ENCODE peak calls at places on chromosomes 4 and X, in five cellular contexts. O, P, T, E and G are unnamed samples.

GRCh38 chrX:20521245-20521644 is 254.5 kb upstream of the RPS6KA3 start:
- DNase-seq in O (no peak), P (peak), T (peak), E (peak), G (no peak)

GRCh38 chr4:52019941-52020657 is at the start of gene LRRC66:
- DNase-seq in O (no peak), E (no peak), T (no peak), P (no peak), G (no peak)

GRCh38 chr4:72094054-72094780 is 62.4 kb downstream of the NPFFR2 start:
- DNase-seq in T (no peak), O (no peak), P (no peak), E (no peak), G (no peak)

GRCh38 chr4:3442959-3443749 is 1.4 kb downstream of the HGFAC start:
- DNase-seq in O (no peak), T (no peak), E (peak), P (peak), G (peak)

GRCh38 chr4:17562157-17562556 is 14.8 kb upstream of the LAP3 start:
- DNase-seq in P (no peak), O (no peak), E (no peak), T (no peak), G (no peak)

GRCh38 chrX:152138388-152138784 is at the start of gene MAGEA10:
- DNase-seq in T (no peak), E (no peak), P (peak), O (no peak), G (no peak)

GRCh38 chr4:7655549-7656243 is 221.0 kb upstream of the PSAPL1 start:
- DNase-seq in E (peak), T (no peak), O (no peak), P (no peak), G (peak)

GRCh38 chrX:38754102-38754790 is 47.0 kb upstream of the MID1IP1 start:
- DNase-seq in T (peak), O (no peak), E (peak), P (peak), G (peak)

GRCh38 chr4:68375667-68376559 is 26.0 kb upstream of the YTHDC1 start:
- DNase-seq in T (peak), P (peak), O (no peak), E (peak), G (peak)

GRCh38 chr4:112633477-112634235 is 3.1 kb downstream of the ZGRF1 start:
- DNase-seq in P (peak), E (peak), T (peak), O (no peak), G (no peak)

GRCh38 chrX:101749436-101749835 is 89.8 kb upstream of the ARMCX2 start:
- DNase-seq in P (peak), O (no peak), E (no peak), T (no peak), G (no peak)

GRCh38 chrX:134545524-134545923 is 85.6 kb downstream of the HPRT1 start:
- DNase-seq in O (no peak), E (no peak), T (no peak), P (no peak), G (no peak)

GRCh38 chrX:134544614-134545255 is 84.8 kb downstream of the HPRT1 start:
- DNase-seq in O (no peak), E (no peak), P (no peak), T (no peak), G (no peak)

GRCh38 chrX:134544189-134544588 is 84.2 kb downstream of the HPRT1 start:
- DNase-seq in P (no peak), O (no peak), T (no peak), E (no peak), G (no peak)

GRCh38 chrX:134547047-134547679 is 87.2 kb downstream of the HPRT1 start:
- DNase-seq in O (no peak), P (no peak), E (peak), T (peak), G (no peak)

DNA sequence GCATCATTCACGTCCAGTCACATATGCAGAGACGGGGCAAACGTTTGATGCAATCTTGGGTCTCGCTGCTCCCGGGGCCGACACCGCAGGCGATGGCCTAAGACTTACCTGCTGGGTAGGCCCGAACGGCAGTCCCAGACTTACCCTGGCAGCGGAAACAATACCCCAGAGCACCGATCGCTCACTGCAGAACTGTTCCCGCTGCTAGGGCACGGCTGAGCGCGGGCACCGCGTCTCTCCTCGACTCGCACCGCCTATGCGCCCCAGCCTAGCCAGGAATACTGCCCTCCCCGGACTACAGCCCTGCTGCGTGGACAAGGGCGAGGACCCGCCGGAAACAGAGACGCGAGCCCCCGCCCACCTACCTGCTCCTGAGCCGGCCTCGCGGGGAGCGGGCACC is 86.2 kb downstream of the HPRT1 start:
- DNase-seq in E (no peak), O (no peak), T (no peak), P (no peak), G (no peak)
- H3K4me3 ChIP-seq in E (no peak), O (peak), T (no peak), P (peak), G (no peak)

DNA sequence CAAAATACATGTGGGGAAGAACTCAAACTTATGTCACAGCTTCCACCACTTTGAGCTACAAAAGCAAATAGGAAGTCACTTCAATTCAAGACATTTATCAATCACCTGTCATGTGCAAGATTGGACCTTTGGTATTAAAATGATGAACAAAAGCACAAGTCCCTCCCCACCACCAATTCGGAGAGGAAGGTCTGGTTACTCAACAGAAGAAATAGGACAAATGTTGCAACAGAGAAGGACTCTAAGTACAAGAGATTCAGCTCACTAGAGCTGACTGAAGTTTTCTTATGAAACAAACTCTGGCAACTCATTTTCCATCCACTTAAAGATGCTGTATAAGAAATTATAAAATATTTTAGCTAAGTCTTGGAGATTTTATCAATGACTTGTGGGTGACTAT is 16.0 kb upstream of the MMRN1 start:
- DNase-seq in O (no peak), P (no peak), E (no peak), T (no peak), G (no peak)
- H2AFZ ChIP-seq in O (peak), P (no peak), E (no peak), T (no peak), G (peak)

GRCh38 chrX:69121321-69122000 is 43.8 kb downstream of the PJA1 start:
- DNase-seq in P (no peak), E (no peak), O (no peak), T (no peak), G (no peak)
- H3K23ac ChIP-seq in P (no peak), E (no peak), O (no peak), T (no peak), G (no peak)

GRCh38 chr4:815464-816146 is 10.3 kb downstream of the CPLX1 start:
- DNase-seq in T (no peak), P (no peak), E (no peak), O (no peak), G (no peak)
- H3K4me3 ChIP-seq in T (no peak), P (no peak), E (no peak), O (no peak), G (no peak)

DNA sequence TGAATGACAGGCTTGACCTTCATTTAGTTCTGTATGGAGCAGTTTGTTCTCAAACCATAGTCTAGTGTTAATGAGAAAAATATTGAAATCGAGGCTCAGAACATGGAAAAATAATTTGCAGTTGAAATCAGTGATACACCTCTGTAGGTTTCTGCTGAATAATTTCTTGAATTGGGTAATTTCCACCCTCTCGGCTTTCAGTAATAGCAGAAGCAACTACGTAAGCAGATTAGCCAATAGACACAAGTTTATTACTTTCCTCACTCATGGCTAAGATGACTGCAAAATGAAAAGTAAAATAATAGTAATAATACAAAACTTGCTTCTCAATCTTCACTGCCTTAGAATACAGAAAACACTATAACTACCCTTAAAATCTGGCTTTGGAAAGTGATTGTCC is 46.0 kb downstream of the USP38 start:
- DNase-seq in T (no peak), P (no peak), E (no peak), O (no peak), G (no peak)
- H2AFZ ChIP-seq in T (no peak), P (no peak), E (no peak), O (no peak), G (no peak)

GRCh38 chr4:124737619-124738018 is 25.1 kb upstream of the ANKRD50 start:
- DNase-seq in P (no peak), T (no peak), O (no peak), E (no peak), G (no peak)

GRCh38 chr4:124743711-124744110 is 31.2 kb upstream of the ANKRD50 start:
- DNase-seq in T (no peak), O (no peak), E (no peak), P (no peak), G (no peak)

GRCh38 chr4:124736526-124736925 is 24.0 kb upstream of the ANKRD50 start:
- DNase-seq in P (no peak), O (no peak), E (no peak), T (no peak), G (no peak)

GRCh38 chr4:124738994-124739393 is 26.5 kb upstream of the ANKRD50 start:
- DNase-seq in O (peak), P (no peak), T (no peak), E (no peak), G (peak)
- H3K23ac ChIP-seq in O (no peak), P (no peak), T (no peak), E (no peak), G (no peak)

GRCh38 chr4:184644553-184645307 is 4.5 kb downstream of the CASP3 start:
- DNase-seq in O (no peak), T (peak), P (no peak), E (peak), G (no peak)

GRCh38 chr4:184648220-184649025 is 824 bp downstream of the CASP3 start:
- DNase-seq in P (peak), O (no peak), T (peak), E (peak), G (peak)

GRCh38 chr4:184643726-184644125 is 5.5 kb downstream of the CASP3 start:
- DNase-seq in P (no peak), O (no peak), T (no peak), E (no peak), G (no peak)

GRCh38 chr4:184647391-184648101 is 1.7 kb downstream of the CASP3 start:
- DNase-seq in P (no peak), E (peak), O (no peak), T (peak), G (no peak)

DNA sequence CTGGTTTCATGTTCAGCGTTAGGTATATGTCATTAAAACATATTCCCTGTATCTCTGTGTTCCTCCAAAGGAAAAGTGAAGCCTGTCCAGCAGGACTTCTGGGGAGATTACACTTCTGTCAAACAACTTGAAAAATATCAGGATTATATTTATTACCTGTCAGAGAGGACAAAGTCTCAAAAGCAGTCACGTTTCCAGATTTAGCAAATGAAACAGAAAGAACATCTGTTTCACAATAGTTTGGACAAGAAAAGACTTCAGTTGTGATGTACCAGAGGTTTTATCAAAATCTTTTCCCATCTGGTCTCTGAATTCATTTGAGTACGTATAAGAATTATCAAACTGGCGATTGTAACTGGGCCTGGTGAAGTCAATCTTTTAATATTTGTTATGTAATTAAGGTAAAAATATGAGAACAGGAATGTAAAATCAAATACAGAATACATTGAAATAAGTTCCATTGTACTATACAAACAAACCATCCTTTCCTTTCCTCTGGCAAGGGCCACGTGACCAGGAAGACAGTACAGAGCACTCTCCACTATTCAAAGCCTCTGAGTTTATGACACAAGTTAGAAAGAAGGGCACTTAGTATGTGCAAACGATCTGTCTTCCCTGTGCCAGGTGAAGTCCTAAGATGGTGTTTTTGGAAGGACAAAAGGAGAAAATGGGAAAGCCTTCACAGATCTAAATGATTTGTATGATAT is 3.2 kb downstream of the CASP3 start:
- DNase-seq in E (peak), P (no peak), O (no peak), T (no peak), G (no peak)
- H3K4me3 ChIP-seq in E (no peak), P (no peak), O (no peak), T (no peak), G (no peak)

GRCh38 chr4:111230265-111230664 is 607.4 kb upstream of the PITX2 start:
- DNase-seq in O (no peak), T (peak), P (no peak), E (peak), G (no peak)

GRCh38 chr4:111231281-111231680 is 608.4 kb upstream of the PITX2 start:
- DNase-seq in O (no peak), T (no peak), E (no peak), P (no peak), G (no peak)

GRCh38 chr4:111234939-111235338 is 612.1 kb upstream of the PITX2 start:
- DNase-seq in P (no peak), O (no peak), E (no peak), T (no peak), G (no peak)
- H2AFZ ChIP-seq in P (no peak), O (no peak), E (no peak), T (no peak), G (no peak)